ENCODE peak calls at places on chromosomes 1 and 21, in six cellular contexts. One of them, this sample, is unnamed.
A peak's percentile ranks its signal among the peaks of the same experiment; 100 is the strongest.

GRCh38 chr1:235516862-235517446 is 12.7 kb upstream of the B3GALNT2 start:
- DNase-seq in foreskin fibroblast: no peak
- DNase-seq in cardiac fibroblast: no peak
- DNase-seq in BJ: no peak
- DNase-seq in suprapubic skin: no peak
- DNase-seq in progenitor cell of endocrine pancreas: no peak
- DNase-seq in this sample: peak; percentile 77

GRCh38 chr1:114353233-114353632 is 157.8 kb downstream of the TRIM33 start:
- DNase-seq in cardiac fibroblast: peak; percentile 90
- DNase-seq in BJ: peak; percentile 4
- DNase-seq in foreskin fibroblast: peak; percentile 55
- DNase-seq in progenitor cell of endocrine pancreas: no peak
- DNase-seq in suprapubic skin: no peak
- DNase-seq in this sample: no peak

GRCh38 chr1:233295775-233296322 is 324 bp upstream of the PCNX2 start:
- DNase-seq in progenitor cell of endocrine pancreas: no peak
- DNase-seq in foreskin fibroblast: peak; percentile 83
- DNase-seq in suprapubic skin: no peak
- DNase-seq in cardiac fibroblast: peak; percentile 66
- DNase-seq in BJ: no peak
- DNase-seq in this sample: no peak

GRCh38 chr1:25502957-25503356 is 40.4 kb upstream of the LDLRAP1 start:
- DNase-seq in cardiac fibroblast: no peak
- DNase-seq in BJ: no peak
- DNase-seq in foreskin fibroblast: peak; percentile 37
- DNase-seq in suprapubic skin: no peak
- DNase-seq in progenitor cell of endocrine pancreas: no peak
- DNase-seq in this sample: no peak

GRCh38 chr21:42535602-42536171 is 22.0 kb downstream of the SLC37A1 start:
- DNase-seq in suprapubic skin: peak; percentile 67
- DNase-seq in foreskin fibroblast: no peak
- DNase-seq in cardiac fibroblast: no peak
- DNase-seq in progenitor cell of endocrine pancreas: no peak
- DNase-seq in BJ: no peak
- DNase-seq in this sample: no peak

GRCh38 chr1:11030865-11031264 is 16.2 kb downstream of the MASP2 start:
- DNase-seq in BJ: no peak
- DNase-seq in suprapubic skin: no peak
- DNase-seq in foreskin fibroblast: no peak
- DNase-seq in progenitor cell of endocrine pancreas: no peak
- DNase-seq in cardiac fibroblast: no peak
- DNase-seq in this sample: no peak

GRCh38 chr1:96559181-96559580 is 162.4 kb upstream of the PTBP2 start:
- DNase-seq in progenitor cell of endocrine pancreas: no peak
- DNase-seq in cardiac fibroblast: peak; percentile 19
- DNase-seq in foreskin fibroblast: peak; percentile 17
- DNase-seq in BJ: no peak
- DNase-seq in suprapubic skin: no peak
- DNase-seq in this sample: no peak

GRCh38 chr1:42936309-42937078 is 22.2 kb downstream of the SLC2A1 start:
- DNase-seq in BJ: peak; percentile 69
- DNase-seq in foreskin fibroblast: peak; percentile 88
- DNase-seq in progenitor cell of endocrine pancreas: no peak
- DNase-seq in suprapubic skin: no peak
- DNase-seq in cardiac fibroblast: peak; percentile 57
- DNase-seq in this sample: no peak

GRCh38 chr21:33542640-33543504 is at the start of gene SON:
- DNase-seq in BJ: peak; percentile 92
- DNase-seq in cardiac fibroblast: peak; percentile 99
- DNase-seq in foreskin fibroblast: peak; percentile 100
- DNase-seq in progenitor cell of endocrine pancreas: peak; percentile 95
- DNase-seq in suprapubic skin: peak; percentile 100
- DNase-seq in this sample: peak; percentile 100

GRCh38 chr1:173917149-173917548 is at the start of gene SERPINC1:
- DNase-seq in suprapubic skin: no peak
- DNase-seq in cardiac fibroblast: no peak
- DNase-seq in foreskin fibroblast: no peak
- DNase-seq in BJ: no peak
- DNase-seq in progenitor cell of endocrine pancreas: no peak
- DNase-seq in this sample: no peak

GRCh38 chr1:216841165-216841564 is 117.9 kb upstream of the ESRRG start:
- DNase-seq in suprapubic skin: no peak
- DNase-seq in BJ: no peak
- DNase-seq in cardiac fibroblast: no peak
- DNase-seq in foreskin fibroblast: no peak
- DNase-seq in progenitor cell of endocrine pancreas: no peak
- DNase-seq in this sample: no peak

GRCh38 chr1:43936470-43937151 is 3.0 kb downstream of the ARTN start:
- DNase-seq in cardiac fibroblast: peak; percentile 35
- DNase-seq in progenitor cell of endocrine pancreas: peak; percentile 43
- DNase-seq in BJ: no peak
- DNase-seq in suprapubic skin: no peak
- DNase-seq in foreskin fibroblast: peak; percentile 68
- DNase-seq in this sample: no peak

GRCh38 chr1:8318436-8318835 is 522 bp downstream of the SLC45A1 start:
- DNase-seq in foreskin fibroblast: peak; percentile 28
- DNase-seq in BJ: no peak
- DNase-seq in suprapubic skin: no peak
- DNase-seq in cardiac fibroblast: no peak
- DNase-seq in progenitor cell of endocrine pancreas: no peak
- DNase-seq in this sample: no peak

GRCh38 chr1:211925016-211925415 is 94.5 kb upstream of the LPGAT1 start:
- DNase-seq in suprapubic skin: no peak
- DNase-seq in foreskin fibroblast: peak; percentile 39
- DNase-seq in progenitor cell of endocrine pancreas: no peak
- DNase-seq in cardiac fibroblast: no peak
- DNase-seq in BJ: no peak
- DNase-seq in this sample: peak; percentile 91

GRCh38 chr1:14945132-14946010 is 208.2 kb upstream of the TMEM51 start:
- DNase-seq in foreskin fibroblast: peak; percentile 78
- DNase-seq in progenitor cell of endocrine pancreas: no peak
- DNase-seq in cardiac fibroblast: peak; percentile 91
- DNase-seq in suprapubic skin: no peak
- DNase-seq in BJ: peak; percentile 89
- DNase-seq in this sample: no peak

GRCh38 chr1:30286241-30286983 is 437.0 kb downstream of the MATN1 start:
- DNase-seq in progenitor cell of endocrine pancreas: no peak
- DNase-seq in BJ: no peak
- DNase-seq in suprapubic skin: no peak
- DNase-seq in cardiac fibroblast: no peak
- DNase-seq in foreskin fibroblast: no peak
- DNase-seq in this sample: no peak

GRCh38 chr1:42311138-42311537 is 23.9 kb downstream of the FOXJ3 start:
- DNase-seq in suprapubic skin: no peak
- DNase-seq in progenitor cell of endocrine pancreas: no peak
- DNase-seq in BJ: no peak
- DNase-seq in foreskin fibroblast: peak; percentile 24
- DNase-seq in cardiac fibroblast: no peak
- DNase-seq in this sample: no peak

GRCh38 chr1:7552402-7552801 is 218.7 kb upstream of the VAMP3 start:
- DNase-seq in foreskin fibroblast: no peak
- DNase-seq in progenitor cell of endocrine pancreas: no peak
- DNase-seq in cardiac fibroblast: peak; percentile 60
- DNase-seq in BJ: no peak
- DNase-seq in suprapubic skin: no peak
- DNase-seq in this sample: no peak

GRCh38 chr1:180230791-180231505 is 884 bp downstream of the LHX4 start:
- DNase-seq in cardiac fibroblast: peak; percentile 58
- DNase-seq in foreskin fibroblast: peak; percentile 57
- DNase-seq in suprapubic skin: no peak
- DNase-seq in progenitor cell of endocrine pancreas: no peak
- DNase-seq in BJ: no peak
- DNase-seq in this sample: peak; percentile 24

GRCh38 chr1:226021406-226022200 is 22.5 kb upstream of the SDE2 start:
- DNase-seq in progenitor cell of endocrine pancreas: no peak
- DNase-seq in BJ: no peak
- DNase-seq in suprapubic skin: no peak
- DNase-seq in foreskin fibroblast: no peak
- DNase-seq in cardiac fibroblast: no peak
- DNase-seq in this sample: no peak

GRCh38 chr1:55813619-55814018 is 598.5 kb upstream of the USP24 start:
- DNase-seq in suprapubic skin: peak; percentile 82
- DNase-seq in progenitor cell of endocrine pancreas: no peak
- DNase-seq in cardiac fibroblast: peak; percentile 95
- DNase-seq in BJ: peak; percentile 57
- DNase-seq in foreskin fibroblast: peak; percentile 90
- DNase-seq in this sample: no peak

GRCh38 chr1:205477759-205478247 is 22.0 kb upstream of the BLACAT1 start:
- DNase-seq in cardiac fibroblast: peak; percentile 81
- DNase-seq in BJ: peak; percentile 39
- DNase-seq in suprapubic skin: no peak
- DNase-seq in foreskin fibroblast: peak; percentile 51
- DNase-seq in progenitor cell of endocrine pancreas: no peak
- DNase-seq in this sample: no peak

GRCh38 chr1:201095581-201096531 is 16.4 kb downstream of the CACNA1S start:
- DNase-seq in progenitor cell of endocrine pancreas: no peak
- DNase-seq in cardiac fibroblast: no peak
- DNase-seq in suprapubic skin: no peak
- DNase-seq in BJ: no peak
- DNase-seq in foreskin fibroblast: no peak
- DNase-seq in this sample: no peak

GRCh38 chr21:34885636-34886553 is 163.2 kb downstream of the RUNX1 start:
- DNase-seq in cardiac fibroblast: peak; percentile 54
- DNase-seq in suprapubic skin: no peak
- DNase-seq in BJ: no peak
- DNase-seq in foreskin fibroblast: no peak
- DNase-seq in progenitor cell of endocrine pancreas: no peak
- DNase-seq in this sample: peak; percentile 47

GRCh38 chr1:50348449-50349241 is 74.6 kb downstream of the DMRTA2 start:
- DNase-seq in foreskin fibroblast: peak; percentile 86
- DNase-seq in progenitor cell of endocrine pancreas: peak; percentile 52
- DNase-seq in suprapubic skin: no peak
- DNase-seq in cardiac fibroblast: peak; percentile 86
- DNase-seq in BJ: peak; percentile 3
- DNase-seq in this sample: peak; percentile 65

GRCh38 chr1:37930246-37931142 is 16.4 kb downstream of the INPP5B start:
- DNase-seq in progenitor cell of endocrine pancreas: no peak
- DNase-seq in cardiac fibroblast: peak; percentile 14
- DNase-seq in foreskin fibroblast: peak; percentile 25
- DNase-seq in suprapubic skin: no peak
- DNase-seq in BJ: no peak
- DNase-seq in this sample: no peak

GRCh38 chr1:8154621-8155052 is 128.5 kb upstream of the ERRFI1 start:
- DNase-seq in cardiac fibroblast: no peak
- DNase-seq in BJ: no peak
- DNase-seq in progenitor cell of endocrine pancreas: peak; percentile 57
- DNase-seq in foreskin fibroblast: no peak
- DNase-seq in suprapubic skin: no peak
- DNase-seq in this sample: no peak

GRCh38 chr1:179781962-179782361 is 38.9 kb downstream of the FAM163A start:
- DNase-seq in foreskin fibroblast: peak; percentile 51
- DNase-seq in cardiac fibroblast: peak; percentile 70
- DNase-seq in progenitor cell of endocrine pancreas: no peak
- DNase-seq in suprapubic skin: no peak
- DNase-seq in BJ: no peak
- DNase-seq in this sample: no peak

GRCh38 chr1:99004270-99005141 is at the start of gene PLPPR5:
- DNase-seq in suprapubic skin: no peak
- DNase-seq in cardiac fibroblast: peak; percentile 18
- DNase-seq in BJ: no peak
- DNase-seq in foreskin fibroblast: peak; percentile 65
- DNase-seq in progenitor cell of endocrine pancreas: peak; percentile 45
- DNase-seq in this sample: peak; percentile 15

GRCh38 chr21:45819478-45820170 is 161.9 kb upstream of the COL6A1 start:
- DNase-seq in progenitor cell of endocrine pancreas: no peak
- DNase-seq in suprapubic skin: no peak
- DNase-seq in foreskin fibroblast: no peak
- DNase-seq in cardiac fibroblast: no peak
- DNase-seq in BJ: no peak
- DNase-seq in this sample: no peak

GRCh38 chr1:37723390-37724078 is 31.2 kb downstream of the CDCA8 start:
- DNase-seq in BJ: no peak
- DNase-seq in foreskin fibroblast: no peak
- DNase-seq in cardiac fibroblast: peak; percentile 20
- DNase-seq in suprapubic skin: no peak
- DNase-seq in progenitor cell of endocrine pancreas: no peak
- DNase-seq in this sample: no peak

GRCh38 chr1:109282952-109283747 is at the start of gene PSRC1:
- DNase-seq in BJ: peak; percentile 85
- DNase-seq in cardiac fibroblast: peak; percentile 98
- DNase-seq in foreskin fibroblast: peak; percentile 99
- DNase-seq in suprapubic skin: peak; percentile 97
- DNase-seq in progenitor cell of endocrine pancreas: peak; percentile 93
- DNase-seq in this sample: peak; percentile 79
- TF ChIP-seq CTCF in BJ: peak; percentile 64
- TF ChIP-seq CTCF in cardiac fibroblast: peak; percentile 67
- TF ChIP-seq CTCF in foreskin fibroblast: peak; percentile 54
- TF ChIP-seq CTCF in suprapubic skin: peak; percentile 31
- TF ChIP-seq CTCF in progenitor cell of endocrine pancreas: peak; percentile 52
- TF ChIP-seq CTCF in this sample: peak; percentile 43

GRCh38 chr1:196144588-196144987 is 463.7 kb downstream of the KCNT2 start:
- DNase-seq in cardiac fibroblast: no peak
- DNase-seq in suprapubic skin: no peak
- DNase-seq in progenitor cell of endocrine pancreas: no peak
- DNase-seq in foreskin fibroblast: no peak
- DNase-seq in BJ: no peak
- DNase-seq in this sample: no peak
- TF ChIP-seq CTCF in cardiac fibroblast: no peak
- TF ChIP-seq CTCF in suprapubic skin: no peak
- TF ChIP-seq CTCF in progenitor cell of endocrine pancreas: no peak
- TF ChIP-seq CTCF in foreskin fibroblast: no peak
- TF ChIP-seq CTCF in BJ: no peak
- TF ChIP-seq CTCF in this sample: no peak

DNA sequence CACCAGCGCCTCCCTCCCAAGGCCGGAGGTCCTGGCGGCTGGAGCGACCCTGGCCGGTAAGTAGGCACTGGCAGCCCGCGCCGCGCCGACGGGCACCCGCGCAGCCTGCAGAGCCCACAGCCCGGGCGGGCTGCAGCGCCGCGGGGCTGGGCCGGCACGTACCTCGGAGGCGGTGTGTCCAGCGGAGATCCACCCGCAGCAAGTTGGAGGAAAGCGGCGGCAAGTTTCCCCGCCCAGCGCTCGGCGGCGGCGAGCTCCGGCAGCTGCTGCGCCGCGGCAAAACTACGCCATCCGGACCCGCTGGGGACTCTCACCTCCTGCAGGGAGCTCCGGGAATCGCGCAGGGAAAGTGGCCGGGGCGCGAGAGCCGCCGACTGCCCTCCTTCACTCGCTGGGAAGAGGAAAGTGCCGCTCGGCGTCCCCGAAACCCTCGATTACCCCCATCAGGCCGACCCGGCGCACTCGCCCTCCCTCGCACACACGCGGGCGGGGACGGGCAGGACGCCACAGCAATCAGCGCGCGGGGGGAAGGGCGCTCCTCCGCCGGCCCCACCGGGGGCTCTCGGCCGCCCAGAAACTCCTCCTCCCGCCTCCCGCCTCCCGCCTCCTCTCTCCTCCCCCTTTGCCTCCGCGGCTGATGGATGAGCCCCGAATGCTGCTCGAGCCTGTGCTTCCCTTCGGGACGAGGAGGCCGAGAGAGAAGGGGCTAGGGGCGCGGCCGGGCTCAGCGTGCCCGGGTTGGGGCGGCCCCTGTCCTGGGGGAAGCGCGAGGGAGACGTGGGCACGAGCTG is at the start of gene TGFBR3:
- DNase-seq in suprapubic skin: peak; percentile 95
- DNase-seq in BJ: peak; percentile 51
- DNase-seq in progenitor cell of endocrine pancreas: peak; percentile 78
- DNase-seq in foreskin fibroblast: peak; percentile 99
- DNase-seq in cardiac fibroblast: peak; percentile 98
- DNase-seq in this sample: peak; percentile 79
- TF ChIP-seq CTCF in suprapubic skin: peak; percentile 31
- TF ChIP-seq CTCF in BJ: peak; percentile 68
- TF ChIP-seq CTCF in progenitor cell of endocrine pancreas: peak; percentile 57
- TF ChIP-seq CTCF in foreskin fibroblast: peak; percentile 58
- TF ChIP-seq CTCF in cardiac fibroblast: peak; percentile 56
- TF ChIP-seq CTCF in this sample: peak; percentile 30

GRCh38 chr1:231966983-231967382 is 340.4 kb downstream of the DISC1 start:
- DNase-seq in progenitor cell of endocrine pancreas: no peak
- DNase-seq in suprapubic skin: no peak
- DNase-seq in foreskin fibroblast: no peak
- DNase-seq in BJ: no peak
- DNase-seq in cardiac fibroblast: no peak
- DNase-seq in this sample: no peak
- TF ChIP-seq CTCF in progenitor cell of endocrine pancreas: peak; percentile 21
- TF ChIP-seq CTCF in suprapubic skin: no peak
- TF ChIP-seq CTCF in foreskin fibroblast: no peak
- TF ChIP-seq CTCF in BJ: no peak
- TF ChIP-seq CTCF in cardiac fibroblast: no peak
- TF ChIP-seq CTCF in this sample: no peak